ENCODE peak calls at places on chromosomes 13 and 19, in five cellular contexts. K, J, E, X and M are unnamed samples.

GRCh38 chr13:53439439-53440225 is 411.0 kb downstream of the OLFM4 start:
- DNase-seq in K (no peak), J (no peak), E (no peak), X (no peak), M (no peak)

GRCh38 chr19:56201973-56202372 is at the start of gene ZSCAN5C:
- DNase-seq in X (no peak), K (no peak), J (no peak), E (no peak), M (no peak)

GRCh38 chr19:54114340-54114826 is 1.1 kb downstream of the TFPT start:
- DNase-seq in J (peak; percentile 18), E (peak; percentile 21), K (no peak), X (no peak), M (peak; percentile 52)

GRCh38 chr13:51777921-51778320 is 26.0 kb downstream of the DHRS12 start:
- DNase-seq in K (no peak), X (no peak), E (no peak), J (no peak), M (no peak)

GRCh38 chr19:47512948-47513319 is 1.9 kb downstream of the NAPA start:
- DNase-seq in X (no peak), J (no peak), E (no peak), K (no peak), M (no peak)

GRCh38 chr13:23654111-23655110 is 84.2 kb downstream of the TNFRSF19 start:
- DNase-seq in K (no peak), E (no peak), J (peak; percentile 80), X (no peak), M (no peak)

GRCh38 chr19:43576479-43576878 is 878 bp downstream of the PINLYP start:
- DNase-seq in X (no peak), J (no peak), E (no peak), K (no peak), M (no peak)

GRCh38 chr13:111265701-111266035 is 54.8 kb upstream of the TEX29 start:
- DNase-seq in E (no peak), J (no peak), K (no peak), X (no peak), M (no peak)

GRCh38 chr19:4744451-4745170 is 21.0 kb upstream of the DPP9 start:
- DNase-seq in K (no peak), E (peak; percentile 53), X (no peak), J (peak; percentile 95), M (no peak)

GRCh38 chr13:44648392-44649117 is 72.4 kb upstream of the TSC22D1 start:
- DNase-seq in K (no peak), J (no peak), E (no peak), X (peak; percentile 6), M (peak; percentile 29)

GRCh38 chr19:43759515-43759914 is 4.8 kb upstream of the SMG9 start:
- DNase-seq in J (peak; percentile 55), X (peak; percentile 84), K (no peak), E (peak; percentile 58), M (no peak)

GRCh38 chr13:63107163-63107935 is 1691.7 kb upstream of the PCDH20 start:
- DNase-seq in J (peak; percentile 71), K (no peak), E (no peak), X (peak; percentile 1), M (no peak)

GRCh38 chr19:46660601-46661019 is 372 bp downstream of the DACT3 start:
- DNase-seq in K (no peak), X (no peak), J (no peak), E (peak; percentile 32), M (peak; percentile 74)

GRCh38 chr13:110262494-110262893 is 44.5 kb downstream of the COL4A1 start:
- DNase-seq in X (no peak), J (no peak), K (no peak), E (no peak), M (no peak)

GRCh38 chr19:54430306-54431254 is 15.3 kb downstream of the TTYH1 start:
- DNase-seq in E (peak; percentile 63), X (no peak), J (no peak), K (no peak), M (peak; percentile 86)

GRCh38 chr13:93180376-93180966 is 46.1 kb upstream of the GPC6 start:
- DNase-seq in E (no peak), X (no peak), K (no peak), J (peak; percentile 52), M (no peak)

GRCh38 chr19:31351212-31352193 is 2.3 kb upstream of the TSHZ3 start:
- DNase-seq in E (no peak), J (peak; percentile 63), X (peak; percentile 46), K (no peak), M (peak; percentile 74)

GRCh38 chr13:106637519-106637918 is 69.6 kb upstream of the ARGLU1 start:
- DNase-seq in X (no peak), J (no peak), K (no peak), E (no peak), M (no peak)

GRCh38 chr13:60000986-60001385 is 162.7 kb downstream of the DIAPH3 start:
- DNase-seq in E (no peak), K (no peak), J (no peak), X (no peak), M (no peak)

GRCh38 chr19:40530091-40530901 is 46.4 kb upstream of the SHKBP1 start:
- DNase-seq in X (peak; percentile 77), J (no peak), K (no peak), E (peak; percentile 73), M (peak; percentile 93)

GRCh38 chr19:38055655-38056521 is 148.9 kb downstream of the SIPA1L3 start:
- DNase-seq in X (no peak), E (no peak), K (no peak), J (no peak), M (no peak)

GRCh38 chr19:51066816-51067215 is 1.9 kb upstream of the KLK13 start:
- DNase-seq in X (no peak), E (no peak), J (no peak), K (no peak), M (no peak)

GRCh38 chr13:59834801-59835200 is 328.9 kb downstream of the DIAPH3 start:
- DNase-seq in X (no peak), J (peak; percentile 49), K (no peak), E (no peak), M (no peak)

GRCh38 chr19:12774588-12775555 is at the start of gene HOOK2:
- DNase-seq in K (no peak), X (no peak), J (no peak), E (peak; percentile 32), M (no peak)

GRCh38 chr19:41427647-41428480 is 690 bp upstream of the B3GNT8 start:
- DNase-seq in E (peak; percentile 72), K (no peak), J (no peak), X (no peak), M (peak; percentile 56)

GRCh38 chr19:27746691-27747380 is 1466.1 kb downstream of the UQCRFS1 start:
- DNase-seq in K (no peak), X (peak; percentile 19), J (peak; percentile 1), E (peak; percentile 3), M (peak; percentile 7)

GRCh38 chr19:49983645-49984229 is 22.8 kb upstream of the SIGLEC11 start:
- DNase-seq in X (peak; percentile 70), E (peak; percentile 83), J (peak; percentile 37), K (peak; percentile 19), M (peak; percentile 79)

GRCh38 chr19:55305491-55305890 is 19.6 kb downstream of the TMEM150B start:
- DNase-seq in K (no peak), J (no peak), X (peak; percentile 66), E (peak; percentile 72), M (peak; percentile 84)

GRCh38 chr19:45361608-45362007 is 8.8 kb downstream of the ERCC2 start:
- DNase-seq in J (no peak), K (no peak), X (no peak), E (no peak), M (no peak)

GRCh38 chr13:51944428-51944827 is 66.8 kb downstream of the ATP7B start:
- DNase-seq in X (no peak), K (no peak), J (no peak), E (no peak), M (no peak)

GRCh38 chr19:51372649-51373504 is at the start of gene NKG7:
- DNase-seq in E (peak; percentile 56), X (no peak), K (peak; percentile 68), J (no peak), M (no peak)

GRCh38 chr19:42207767-42208259 is 9.7 kb downstream of the DEDD2 start:
- DNase-seq in K (no peak), X (peak; percentile 86), E (peak; percentile 70), J (peak; percentile 89), M (no peak)

GRCh38 chr13:65971541-65971940 is 1258.6 kb downstream of the PCDH9 start:
- DNase-seq in K (no peak), E (no peak), J (no peak), X (no peak), M (no peak)

GRCh38 chr19:45079063-45079910 is at the start of gene GEMIN7:
- DNase-seq in K (peak; percentile 64), E (peak; percentile 89), J (peak; percentile 59), X (peak; percentile 83), M (peak; percentile 96)

GRCh38 chr19:1244693-1245451 is 3.3 kb downstream of the ATP5F1D start:
- DNase-seq in E (no peak), J (no peak), X (no peak), K (no peak), M (no peak)

GRCh38 chr19:48966541-48967345 is 1.6 kb downstream of the FTL start:
- DNase-seq in X (no peak), E (peak; percentile 70), J (no peak), K (no peak), M (no peak)

GRCh38 chr19:52992109-52993004 is 21.4 kb upstream of the ERVV-1 start:
- DNase-seq in J (no peak), X (no peak), E (no peak), K (no peak), M (peak; percentile 42)

GRCh38 chr19:17394891-17395415 is 957 bp upstream of the CCDC194 start:
- DNase-seq in K (no peak), J (peak; percentile 53), X (peak; percentile 48), E (peak; percentile 91), M (peak; percentile 81)

GRCh38 chr19:54439174-54439851 is 9.7 kb upstream of the LENG8 start:
- DNase-seq in E (peak; percentile 47), K (no peak), X (peak; percentile 69), J (no peak), M (peak; percentile 63)

GRCh38 chr13:19596960-19597361 is 35.6 kb upstream of the TPTE2 start:
- DNase-seq in K (no peak), E (no peak), X (peak; percentile 68), J (peak; percentile 74), M (no peak)
- TF ChIP-seq RCOR1 in K (no peak), E (no peak), X (no peak), J (no peak), M (no peak)

GRCh38 chr13:28499579-28499978 is 4.7 kb upstream of the FLT1 start:
- DNase-seq in X (no peak), K (no peak), E (no peak), J (peak; percentile 74), M (no peak)
- TF ChIP-seq RCOR1 in X (no peak), K (no peak), E (no peak), J (no peak), M (no peak)

GRCh38 chr13:88978607-88979006 is 1307.4 kb downstream of the SLITRK5 start:
- DNase-seq in K (no peak), X (no peak), J (no peak), E (no peak), M (no peak)

GRCh38 chr13:88979465-88980180 is 1308.5 kb downstream of the SLITRK5 start:
- DNase-seq in J (no peak), E (no peak), X (no peak), K (no peak), M (peak; percentile 6)
- TF ChIP-seq RCOR1 in J (no peak), E (no peak), X (no peak), K (no peak), M (no peak)

GRCh38 chr13:113861433-113862030 is 2.3 kb downstream of the GAS6 start:
- DNase-seq in E (no peak), K (no peak), J (no peak), X (no peak), M (peak; percentile 91)
- TF ChIP-seq RCOR1 in E (no peak), K (no peak), J (no peak), X (no peak), M (peak; percentile 87)